ENCODE peak calls at places on chromosomes 12 and 14, in five cellular contexts. One of them, this sample, is unnamed.

GRCh38 chr14:66495214-66496098 is 9.3 kb downstream of the CCDC196 start:
- DNase-seq in A172: peak
- DNase-seq in effector memory CD8-positive, alpha-beta T cell: no peak
- DNase-seq in stomach: peak
- DNase-seq in NCI-H1092: peak
- DNase-seq in this sample: peak

GRCh38 chr12:53601296-53601847 is 24.8 kb downstream of the ATF7 start:
- DNase-seq in A172: no peak
- DNase-seq in effector memory CD8-positive, alpha-beta T cell: no peak
- DNase-seq in stomach: no peak
- DNase-seq in NCI-H1092: no peak
- DNase-seq in this sample: no peak

GRCh38 chr12:49825971-49826421 is 2.2 kb downstream of the NCKAP5L start:
- DNase-seq in A172: no peak
- DNase-seq in effector memory CD8-positive, alpha-beta T cell: no peak
- DNase-seq in stomach: no peak
- DNase-seq in NCI-H1092: no peak
- DNase-seq in this sample: peak

GRCh38 chr12:41277019-41277770 is 89.1 kb downstream of the PDZRN4 start:
- DNase-seq in A172: peak
- DNase-seq in effector memory CD8-positive, alpha-beta T cell: no peak
- DNase-seq in stomach: no peak
- DNase-seq in NCI-H1092: peak
- DNase-seq in this sample: peak

GRCh38 chr14:94540031-94540794 is 21.0 kb upstream of the SERPINA4 start:
- DNase-seq in A172: no peak
- DNase-seq in effector memory CD8-positive, alpha-beta T cell: no peak
- DNase-seq in stomach: no peak
- DNase-seq in NCI-H1092: no peak
- DNase-seq in this sample: peak

GRCh38 chr14:22536853-22537338 is 52.1 kb downstream of the DAD1 start:
- DNase-seq in A172: peak
- DNase-seq in effector memory CD8-positive, alpha-beta T cell: peak
- DNase-seq in stomach: peak
- DNase-seq in NCI-H1092: no peak
- DNase-seq in this sample: peak

GRCh38 chr14:54040851-54041250 is 84.2 kb upstream of the BMP4 start:
- DNase-seq in A172: no peak
- DNase-seq in effector memory CD8-positive, alpha-beta T cell: no peak
- DNase-seq in stomach: no peak
- DNase-seq in NCI-H1092: no peak
- DNase-seq in this sample: no peak

GRCh38 chr12:66059670-66060069 is 70.9 kb downstream of the LLPH start:
- DNase-seq in A172: no peak
- DNase-seq in effector memory CD8-positive, alpha-beta T cell: no peak
- DNase-seq in stomach: no peak
- DNase-seq in NCI-H1092: no peak
- DNase-seq in this sample: no peak

GRCh38 chr14:61585598-61586538 is 109.4 kb upstream of the HIF1A start:
- DNase-seq in A172: no peak
- DNase-seq in effector memory CD8-positive, alpha-beta T cell: no peak
- DNase-seq in stomach: peak
- DNase-seq in NCI-H1092: no peak
- DNase-seq in this sample: no peak

GRCh38 chr12:10562306-10562933 is 51.0 kb downstream of the MAGOHB start:
- DNase-seq in A172: peak
- DNase-seq in effector memory CD8-positive, alpha-beta T cell: peak
- DNase-seq in stomach: no peak
- DNase-seq in NCI-H1092: no peak
- DNase-seq in this sample: no peak

GRCh38 chr12:109586385-109587296 is 13.0 kb downstream of the MVK start:
- DNase-seq in A172: no peak
- DNase-seq in effector memory CD8-positive, alpha-beta T cell: no peak
- DNase-seq in stomach: no peak
- DNase-seq in NCI-H1092: peak
- DNase-seq in this sample: no peak

This sample was measured in hepatic stellate cell.